ENCODE peak calls at places on chromosome 5, in seven cellular contexts. S is KG1; I is T-cell; D is activated T-cell treated with anti-CD3 and anti-CD28 coated beads for 24 hours; F is left cardiac atrium; Z is NCI-H2081; Q is stimulated activated CD4-positive, alpha-beta T cell treated with anti-CD3 and anti-CD28 coated beads, Interleukin-2, amount 100 ng/mL, for 48 hours. V is an unnamed sample.

GRCh38 chr5:62964428-62964827 is 385.8 kb downstream of the LRRC70 start:
- DNase-seq in S (no peak), Z (no peak), D (no peak), Q (no peak), I (no peak), F (no peak), V (no peak)

GRCh38 chr5:56406221-56406620 is 173.1 kb upstream of the ANKRD55 start:
- DNase-seq in D (no peak), S (no peak), F (no peak), Q (no peak), I (no peak), Z (no peak), V (no peak)

GRCh38 chr5:39716532-39716971 is 291.8 kb upstream of the DAB2 start:
- DNase-seq in Z (peak), S (peak), D (peak), Q (peak), F (no peak), I (no peak), V (peak)

GRCh38 chr5:43068037-43068436 is 27.9 kb upstream of the ANXA2R start:
- DNase-seq in D (no peak), F (no peak), S (no peak), Z (no peak), Q (no peak), I (no peak), V (no peak)

GRCh38 chr5:138635268-138635667 is 60.1 kb upstream of the HSPA9 start:
- DNase-seq in S (no peak), Z (no peak), F (no peak), D (no peak), I (no peak), Q (no peak), V (no peak)

GRCh38 chr5:34037829-34038228 is 5.2 kb downstream of the C1QTNF3 start:
- DNase-seq in D (no peak), Z (no peak), F (no peak), I (no peak), S (no peak), Q (no peak), V (no peak)

GRCh38 chr5:57499262-57500050 is 16.8 kb upstream of the ACTBL2 start:
- DNase-seq in Z (peak), Q (no peak), D (no peak), F (no peak), I (no peak), S (peak), V (peak)

GRCh38 chr5:36730537-36731216 is 124.3 kb downstream of the SLC1A3 start:
- DNase-seq in D (no peak), Q (no peak), S (no peak), Z (peak), I (no peak), F (no peak), V (no peak)

GRCh38 chr5:73447234-73448071 is 1.1 kb downstream of the FOXD1 start:
- DNase-seq in S (no peak), F (peak), I (no peak), D (no peak), Q (no peak), Z (peak), V (peak)

GRCh38 chr5:95664204-95664786 is 17.7 kb downstream of the RFESD start:
- DNase-seq in I (no peak), D (peak), Z (peak), Q (peak), S (no peak), F (no peak), V (peak)

GRCh38 chr5:141822134-141822533 is 56.1 kb downstream of the PCDH1 start:
- DNase-seq in I (no peak), Z (no peak), F (peak), D (no peak), Q (no peak), S (no peak), V (no peak)

GRCh38 chr5:168086104-168086610 is 205.3 kb upstream of the WWC1 start:
- DNase-seq in I (no peak), F (no peak), Z (peak), D (no peak), Q (no peak), S (no peak), V (no peak)

GRCh38 chr5:132469380-132470372 is 20.9 kb downstream of the IRF1 start:
- DNase-seq in Z (no peak), Q (no peak), I (no peak), D (no peak), F (no peak), S (no peak), V (no peak)

GRCh38 chr5:35009059-35009458 is 38.7 kb downstream of the AGXT2 start:
- DNase-seq in F (no peak), S (no peak), I (no peak), Z (no peak), D (no peak), Q (no peak), V (no peak)

GRCh38 chr5:112276996-112277395 is 142.1 kb downstream of the EPB41L4A start:
- DNase-seq in Z (peak), Q (no peak), D (no peak), F (no peak), S (no peak), I (no peak), V (no peak)

GRCh38 chr5:1787472-1788047 is 12.1 kb downstream of the MRPL36 start:
- DNase-seq in S (no peak), Z (no peak), Q (no peak), D (no peak), I (no peak), F (no peak), V (no peak)

GRCh38 chr5:95422842-95423241 is 31.7 kb downstream of the FAM81B start:
- DNase-seq in S (no peak), D (no peak), I (no peak), Q (no peak), Z (no peak), F (no peak), V (no peak)

GRCh38 chr5:150999704-151000452 is 20.5 kb upstream of the GPX3 start:
- DNase-seq in Z (peak), D (no peak), Q (no peak), F (peak), I (no peak), S (no peak), V (peak)

V was measured in testis.